ENCODE peak calls at places on chromosomes 16 and 17, in ten cellular contexts. Y is glomerular endothelial cell; G is astrocyte of the hippocampus; O is fibroblast of gingiva; Q is hepatic stellate cell; C is tibial nerve; P is activated CD4-positive, alpha-beta T cell treated with anti-CD3 and anti-CD28 coated beads for 36 hours; X is activated T-helper 2 cell treated with anti-CD3 and anti-CD28 coated beads, Interferon-gamma antibody, Interleukin-2, Interleukin-4, amounts not matched to agents 10 μg/mL and 5 μg/mL and 100 μg/mL, durations not matched to agents 14 hours and 24 hours and 36 hours; N is fibroblast of lung; I is stimulated activated CD4-positive, alpha-beta T cell treated with anti-CD3 and anti-CD28 coated beads, Interleukin-12 subunit alpha, Interleukin-12 subunit beta, amount 100 ng/mL, for 4 hours. K is an unnamed sample.

GRCh38 chr17:74407384-74407783 is 24.5 kb upstream of the GPRC5C start:
- DNase-seq in N (no peak), C (no peak), P (no peak), Y (no peak), X (no peak), I (no peak), O (no peak), Q (no peak), G (no peak), K (no peak)

GRCh38 chr16:87371261-87371866 is 12.2 kb downstream of the FBXO31 start:
- DNase-seq in Q (no peak), X (no peak), P (peak; percentile 32), G (peak; percentile 58), O (no peak), C (no peak), I (no peak), N (no peak), Y (no peak), K (no peak)

GRCh38 chr17:43217614-43218087 is 6.0 kb downstream of the TMEM106A start:
- DNase-seq in N (no peak), I (peak; percentile 20), Q (no peak), G (no peak), X (no peak), Y (no peak), O (no peak), C (no peak), P (peak; percentile 59), K (no peak)

GRCh38 chr16:77307764-77308561 is 108.8 kb downstream of the SYCE1L start:
- DNase-seq in I (no peak), N (peak; percentile 21), Y (no peak), Q (no peak), G (peak; percentile 50), P (peak; percentile 55), O (peak; percentile 37), X (no peak), C (no peak), K (no peak)

GRCh38 chr17:81348097-81349055 is 46.9 kb upstream of the BAHCC1 start:
- DNase-seq in C (no peak), X (no peak), Q (no peak), P (no peak), O (no peak), Y (no peak), G (no peak), I (no peak), N (no peak), K (peak; percentile 52)

GRCh38 chr17:10499950-10500349 is 18.4 kb downstream of the MYH1 start:
- DNase-seq in C (no peak), I (no peak), Y (no peak), O (no peak), P (no peak), G (no peak), N (no peak), Q (no peak), X (no peak), K (no peak)

GRCh38 chr16:89107209-89107582 is 13.5 kb downstream of the ACSF3 start:
- DNase-seq in P (no peak), G (no peak), X (no peak), C (no peak), N (no peak), I (no peak), Q (no peak), Y (no peak), O (no peak), K (no peak)

GRCh38 chr17:61330174-61331150 is 69.2 kb upstream of the TBX2 start:
- DNase-seq in I (no peak), P (no peak), X (no peak), O (no peak), G (no peak), N (no peak), Q (no peak), Y (no peak), C (no peak), K (no peak)

GRCh38 chr16:53766304-53767016 is 62.5 kb downstream of the FTO start:
- DNase-seq in I (no peak), P (no peak), N (no peak), G (no peak), C (no peak), Q (no peak), O (peak; percentile 40), X (no peak), Y (no peak), K (no peak)

GRCh38 chr16:528111-529011 is 849 bp downstream of the CAPN15 start:
- DNase-seq in G (peak; percentile 55), C (no peak), X (peak; percentile 24), O (peak; percentile 45), N (peak; percentile 56), P (peak; percentile 62), Q (peak; percentile 66), I (peak; percentile 38), Y (no peak), K (no peak)

GRCh38 chr16:70396209-70396904 is 42.5 kb downstream of the ST3GAL2 start:
- DNase-seq in X (no peak), C (no peak), Y (no peak), O (no peak), N (peak; percentile 10), Q (peak; percentile 49), I (no peak), G (no peak), P (no peak), K (no peak)

GRCh38 chr16:84246679-84247077 is 6.9 kb upstream of the KCNG4 start:
- DNase-seq in I (no peak), O (no peak), G (no peak), Y (no peak), C (no peak), N (no peak), X (no peak), Q (no peak), P (no peak), K (no peak)

GRCh38 chr17:67008101-67008500 is 36.3 kb upstream of the CACNG1 start:
- DNase-seq in O (no peak), N (no peak), G (no peak), P (no peak), Y (no peak), C (no peak), X (no peak), Q (no peak), I (no peak), K (no peak)

GRCh38 chr17:48460055-48460454 is 30.0 kb upstream of the SKAP1 start:
- DNase-seq in P (no peak), G (no peak), N (no peak), X (no peak), Q (no peak), I (no peak), O (no peak), Y (no peak), C (no peak), K (no peak)

GRCh38 chr17:15404116-15404730 is 62.8 kb upstream of the TEKT3 start:
- DNase-seq in P (no peak), O (no peak), G (peak; percentile 54), X (no peak), I (no peak), Y (no peak), C (no peak), N (peak; percentile 21), Q (no peak), K (no peak)

GRCh38 chr16:80583466-80583865 is 42.7 kb downstream of the DYNLRB2 start:
- DNase-seq in X (peak; percentile 42), P (peak; percentile 79), Y (no peak), C (no peak), G (peak; percentile 56), N (peak; percentile 34), I (peak; percentile 17), O (peak; percentile 38), Q (peak; percentile 38), K (no peak)

GRCh38 chr17:82807101-82807500 is 32.7 kb downstream of the ZNF750 start:
- DNase-seq in N (no peak), C (no peak), I (no peak), O (no peak), X (no peak), Y (no peak), G (no peak), P (no peak), Q (no peak), K (no peak)

GRCh38 chr16:11109551-11109950 is 146.5 kb downstream of the SOCS1 start:
- DNase-seq in X (no peak), I (no peak), N (peak; percentile 73), O (no peak), C (no peak), Q (no peak), P (no peak), Y (no peak), G (no peak), K (no peak)